ENCODE peak calls at places on chromosome 5, in five cellular contexts. C is astrocyte of the spinal cord, Y is cardiac muscle cell, O is Calu3, V is A549. J is an unnamed sample.

GRCh38 chr5:174799146-174799545 is 74.8 kb downstream of the MSX2 start:
- DNase-seq in V (no peak), Y (peak; percentile 5), C (peak; percentile 40), O (no peak), J (no peak)

GRCh38 chr5:176416123-176416924 is at the start of gene CLTB:
- DNase-seq in V (peak; percentile 87), C (peak; percentile 78), O (peak; percentile 94), Y (peak; percentile 95), J (peak; percentile 83)

GRCh38 chr5:54457094-54457531 is 1.6 kb downstream of the HSPB3 start:
- DNase-seq in O (peak; percentile 7), V (peak; percentile 85), C (peak; percentile 34), Y (peak; percentile 94), J (no peak)

GRCh38 chr5:87302061-87302460 is 34.4 kb downstream of the RASA1 start:
- DNase-seq in Y (no peak), C (peak; percentile 32), V (no peak), O (no peak), J (no peak)

GRCh38 chr5:103450333-103451061 is 112.1 kb downstream of the NUDT12 start:
- DNase-seq in Y (no peak), O (no peak), C (peak; percentile 84), V (no peak), J (no peak)

GRCh38 chr5:141521244-141521781 is 32.4 kb downstream of the PCDHGC5 start:
- DNase-seq in C (peak; percentile 99), Y (no peak), O (peak; percentile 79), V (peak; percentile 75), J (no peak)

GRCh38 chr5:148384389-148384756 is 615 bp downstream of the FBXO38 start:
- DNase-seq in O (peak; percentile 6), V (no peak), C (no peak), Y (no peak), J (no peak)

GRCh38 chr5:181160144-181160754 is 12.9 kb downstream of the OR2V2 start:
- DNase-seq in C (peak; percentile 52), Y (peak; percentile 12), V (peak; percentile 84), O (no peak), J (peak; percentile 77)

GRCh38 chr5:102107865-102108264 is 188.2 kb downstream of the SLCO4C1 start:
- DNase-seq in Y (no peak), C (no peak), O (no peak), V (no peak), J (no peak)

GRCh38 chr5:123035320-123035949 is 1.1 kb downstream of the PPIC start:
- DNase-seq in Y (peak; percentile 64), C (peak; percentile 25), O (peak; percentile 72), V (peak; percentile 83), J (no peak)

GRCh38 chr5:99379187-99379586 is 450.4 kb upstream of the CHD1 start:
- DNase-seq in O (no peak), C (no peak), Y (no peak), V (no peak), J (no peak)

GRCh38 chr5:160470437-160471341 is 49.0 kb downstream of the PTTG1 start:
- DNase-seq in Y (no peak), V (no peak), C (peak; percentile 52), O (peak; percentile 24), J (no peak)

GRCh38 chr5:978693-979092 is 29.9 kb upstream of the NKD2 start:
- DNase-seq in O (no peak), C (no peak), V (no peak), Y (no peak), J (no peak)

GRCh38 chr5:137561572-137561971 is 62.4 kb upstream of the SPOCK1 start:
- DNase-seq in V (no peak), O (no peak), C (no peak), Y (no peak), J (no peak)

GRCh38 chr5:61969347-61969746 is 336.7 kb upstream of the KIF2A start:
- DNase-seq in C (no peak), V (no peak), O (no peak), Y (no peak), J (no peak)

GRCh38 chr5:73497537-73498056 is 645 bp upstream of the BTF3 start:
- DNase-seq in Y (no peak), C (no peak), V (no peak), O (no peak), J (no peak)

GRCh38 chr5:59187772-59188347 is 605.0 kb downstream of the RAB3C start:
- DNase-seq in C (peak; percentile 50), O (no peak), Y (no peak), V (peak; percentile 70), J (no peak)

J was measured in activated CD4-positive, CD25-positive, alpha-beta regulatory T cell treated with anti-CD3 and anti-CD28 coated beads, Interleukin-2, amount 50 U/mL, for 72 hours.